ENCODE peak calls at places on chromosomes 16 and 17, in ten cellular contexts. G is naive thymus-derived CD4-positive, alpha-beta T cell; V is gastrocnemius medialis; J is activated CD4-positive, alpha-beta T cell treated with anti-CD3 and anti-CD28 coated beads, Interleukin-2, amount 50 U/mL, for 4 hours; C is B cell; D is NCI-H748 treated with DMSO at 0.1 percent for 48 hours; U is GDM1; T is activated CD8-positive, alpha-beta memory T cell treated with anti-CD3 and anti-CD28 coated beads for 4 hours; L is stimulated activated naive CD8-positive, alpha-beta T cell treated with anti-CD3 and anti-CD28 coated beads, Interleukin-15, Interleukin-2, amounts not matched to agents 100 U/mL and 50 U/mL, for 24 hours; W is Daoy. K is an unnamed sample.

GRCh38 chr17:17587614-17588336 is 3.7 kb downstream of the PEMT start:
- DNase-seq in U (no peak), W (no peak), L (no peak), C (no peak), T (no peak), G (no peak), V (no peak), J (no peak), D (no peak), K (no peak)

GRCh38 chr16:70576431-70577255 is 53.0 kb downstream of the SF3B3 start:
- DNase-seq in L (no peak), C (no peak), U (no peak), W (peak; percentile 33), T (no peak), G (no peak), V (no peak), J (no peak), D (no peak), K (no peak)

GRCh38 chr16:72768611-72769010 is 279.3 kb downstream of the ZFHX3 start:
- DNase-seq in J (no peak), U (no peak), L (no peak), T (no peak), D (no peak), W (no peak), C (no peak), G (no peak), V (no peak), K (no peak)

GRCh38 chr16:67240506-67240905 is 6.8 kb downstream of the FHOD1 start:
- DNase-seq in W (peak; percentile 51), C (no peak), T (no peak), J (no peak), V (no peak), D (no peak), U (no peak), L (no peak), G (no peak), K (no peak)

GRCh38 chr17:81710514-81711308 is 1.4 kb upstream of the SLC25A10 start:
- DNase-seq in G (peak; percentile 18), V (no peak), T (no peak), D (peak; percentile 50), J (no peak), L (peak; percentile 30), U (no peak), W (peak; percentile 41), C (no peak), K (peak; percentile 45)

GRCh38 chr16:12732600-12732999 is 71.1 kb downstream of the CPPED1 start:
- DNase-seq in D (no peak), U (no peak), C (no peak), T (no peak), W (no peak), G (no peak), L (no peak), V (no peak), J (no peak), K (no peak)

GRCh38 chr16:66299349-66299748 is 67.1 kb upstream of the CDH5 start:
- DNase-seq in D (no peak), T (no peak), L (no peak), G (no peak), C (no peak), U (no peak), J (no peak), V (no peak), W (no peak), K (no peak)

GRCh38 chr17:42309142-42309541 is 20.8 kb downstream of the STAT5A start:
- DNase-seq in U (no peak), C (no peak), G (no peak), T (no peak), W (no peak), J (no peak), V (no peak), L (no peak), D (no peak), K (no peak)

GRCh38 chr16:85353839-85354622 is 241.8 kb upstream of the CIBAR2 start:
- DNase-seq in D (no peak), W (no peak), C (no peak), V (no peak), J (no peak), G (no peak), L (no peak), U (no peak), T (no peak), K (no peak)

K was measured in activated CD8-positive, alpha-beta T cell treated with anti-CD3 and anti-CD28 coated beads, Interleukin-2, amount 10 ng/mL, durations not matched to agents 7 days and 5 days.